ENCODE peak calls at places on chromosomes 5 and 9, in ten cellular contexts. One of them, this sample, is unnamed. For H3K4me1, the result is how much of the 10 kb centered on the place peaks cover.

GRCh38 chr5:150291388-150292385 is 2.1 kb upstream of the CAMK2A start:
- DNase-seq in transverse colon: no peak
- DNase-seq in A549: no peak
- DNase-seq in sigmoid colon: peak
- DNase-seq in ovary: no peak
- DNase-seq in stomach: no peak
- DNase-seq in HepG2: no peak
- DNase-seq in GM12878: no peak
- DNase-seq in K562: no peak
- DNase-seq in esophagus muscularis mucosa: no peak
- DNase-seq in this sample: no peak

GRCh38 chr9:106106396-106106795 is 412.1 kb downstream of the TMEM38B start:
- DNase-seq in A549: no peak
- DNase-seq in ovary: no peak
- DNase-seq in transverse colon: no peak
- DNase-seq in esophagus muscularis mucosa: no peak
- DNase-seq in stomach: no peak
- DNase-seq in sigmoid colon: no peak
- DNase-seq in HepG2: no peak
- DNase-seq in K562: no peak
- DNase-seq in GM12878: no peak
- DNase-seq in this sample: no peak

GRCh38 chr9:89719202-89719601 is 114.4 kb downstream of the GADD45G start:
- DNase-seq in sigmoid colon: no peak
- DNase-seq in K562: no peak
- DNase-seq in GM12878: no peak
- DNase-seq in ovary: no peak
- DNase-seq in A549: no peak
- DNase-seq in esophagus muscularis mucosa: no peak
- DNase-seq in stomach: no peak
- DNase-seq in transverse colon: no peak
- DNase-seq in HepG2: no peak
- DNase-seq in this sample: no peak

GRCh38 chr5:50740832-50741231 is 74.4 kb downstream of the PARP8 start:
- DNase-seq in GM12878: no peak
- DNase-seq in A549: no peak
- DNase-seq in transverse colon: no peak
- DNase-seq in K562: no peak
- DNase-seq in esophagus muscularis mucosa: no peak
- DNase-seq in sigmoid colon: no peak
- DNase-seq in HepG2: no peak
- DNase-seq in ovary: no peak
- DNase-seq in stomach: no peak
- DNase-seq in this sample: no peak

GRCh38 chr5:174751154-174751990 is 27.0 kb downstream of the MSX2 start:
- DNase-seq in sigmoid colon: no peak
- DNase-seq in stomach: no peak
- DNase-seq in A549: no peak
- DNase-seq in HepG2: no peak
- DNase-seq in GM12878: no peak
- DNase-seq in K562: no peak
- DNase-seq in esophagus muscularis mucosa: no peak
- DNase-seq in ovary: no peak
- DNase-seq in transverse colon: no peak
- DNase-seq in this sample: no peak

GRCh38 chr9:126796758-126797157 is 8.1 kb upstream of the ZBTB43 start:
- DNase-seq in transverse colon: no peak
- DNase-seq in HepG2: peak
- DNase-seq in sigmoid colon: peak
- DNase-seq in K562: no peak
- DNase-seq in A549: no peak
- DNase-seq in GM12878: no peak
- DNase-seq in stomach: no peak
- DNase-seq in esophagus muscularis mucosa: no peak
- DNase-seq in ovary: no peak
- DNase-seq in this sample: no peak

GRCh38 chr5:1368756-1369155 is 23.9 kb upstream of the CLPTM1L start:
- DNase-seq in HepG2: no peak
- DNase-seq in GM12878: no peak
- DNase-seq in K562: no peak
- DNase-seq in transverse colon: no peak
- DNase-seq in sigmoid colon: no peak
- DNase-seq in esophagus muscularis mucosa: no peak
- DNase-seq in A549: no peak
- DNase-seq in stomach: no peak
- DNase-seq in ovary: no peak
- DNase-seq in this sample: no peak

GRCh38 chr9:27505744-27506161 is 18.3 kb upstream of the IFNK start:
- DNase-seq in sigmoid colon: no peak
- DNase-seq in transverse colon: no peak
- DNase-seq in stomach: no peak
- DNase-seq in ovary: no peak
- DNase-seq in HepG2: no peak
- DNase-seq in A549: no peak
- DNase-seq in GM12878: no peak
- DNase-seq in K562: no peak
- DNase-seq in esophagus muscularis mucosa: no peak
- DNase-seq in this sample: no peak

GRCh38 chr9:127828262-127829031 is 25.8 kb downstream of the FPGS start:
- DNase-seq in transverse colon: peak
- DNase-seq in A549: peak
- DNase-seq in stomach: peak
- DNase-seq in K562: peak
- DNase-seq in GM12878: no peak
- DNase-seq in esophagus muscularis mucosa: peak
- DNase-seq in ovary: peak
- DNase-seq in HepG2: peak
- DNase-seq in sigmoid colon: peak
- DNase-seq in this sample: peak

GRCh38 chr9:131395027-131395744 is 1.3 kb downstream of the PRRC2B start:
- DNase-seq in sigmoid colon: no peak
- DNase-seq in HepG2: no peak
- DNase-seq in esophagus muscularis mucosa: no peak
- DNase-seq in K562: peak
- DNase-seq in GM12878: peak
- DNase-seq in ovary: peak
- DNase-seq in A549: no peak
- DNase-seq in transverse colon: peak
- DNase-seq in stomach: peak
- DNase-seq in this sample: no peak

GRCh38 chr9:131395745-131396479 is 2.0 kb downstream of the PRRC2B start:
- DNase-seq in stomach: no peak
- DNase-seq in A549: no peak
- DNase-seq in ovary: no peak
- DNase-seq in sigmoid colon: no peak
- DNase-seq in GM12878: no peak
- DNase-seq in HepG2: no peak
- DNase-seq in transverse colon: no peak
- DNase-seq in esophagus muscularis mucosa: no peak
- DNase-seq in K562: peak
- DNase-seq in this sample: no peak

GRCh38 chr9:131396626-131397025 is 2.7 kb downstream of the PRRC2B start:
- DNase-seq in ovary: no peak
- DNase-seq in stomach: no peak
- DNase-seq in esophagus muscularis mucosa: no peak
- DNase-seq in A549: no peak
- DNase-seq in GM12878: no peak
- DNase-seq in sigmoid colon: no peak
- DNase-seq in HepG2: no peak
- DNase-seq in transverse colon: no peak
- DNase-seq in K562: peak
- DNase-seq in this sample: no peak

GRCh38 chr9:131398204-131398603 is 4.3 kb downstream of the PRRC2B start:
- DNase-seq in sigmoid colon: no peak
- DNase-seq in GM12878: peak
- DNase-seq in HepG2: no peak
- DNase-seq in ovary: no peak
- DNase-seq in K562: peak
- DNase-seq in esophagus muscularis mucosa: no peak
- DNase-seq in stomach: peak
- DNase-seq in transverse colon: peak
- DNase-seq in A549: no peak
- DNase-seq in this sample: no peak

DNA sequence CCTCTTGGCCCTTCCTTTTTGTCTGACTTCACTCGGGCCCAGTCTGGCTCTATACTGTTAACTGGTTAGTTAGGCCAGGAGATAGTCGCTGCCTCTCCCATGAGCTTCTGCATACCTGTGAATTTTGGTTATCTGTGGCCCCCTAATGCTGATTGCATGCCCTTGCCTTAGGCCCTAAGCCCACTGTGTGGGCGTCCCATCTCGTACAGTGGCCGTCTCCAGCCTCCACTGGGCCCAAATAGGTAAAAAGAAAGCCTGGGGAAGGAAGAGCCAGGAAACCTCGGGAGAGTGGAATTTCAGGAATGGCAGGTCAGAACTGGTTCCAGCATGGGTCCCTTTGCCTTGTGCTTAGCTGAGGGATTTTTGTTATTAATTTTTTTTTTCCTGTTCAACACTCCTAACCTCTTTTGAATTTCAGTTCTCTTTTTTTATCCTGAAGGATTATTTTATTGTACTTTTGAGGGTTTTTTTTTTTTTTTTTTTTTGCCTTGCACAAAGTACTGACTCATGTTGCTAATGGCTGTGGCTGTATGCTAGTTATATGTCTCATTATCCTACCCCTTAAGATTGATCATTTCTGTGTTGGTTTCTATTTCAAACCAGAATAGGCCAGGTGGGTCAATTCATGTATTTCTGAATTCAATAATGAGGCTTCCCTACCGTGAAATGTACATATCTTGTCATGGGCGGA is 3.4 kb downstream of the PRRC2B start:
- DNase-seq in sigmoid colon: no peak
- DNase-seq in stomach: peak
- DNase-seq in ovary: no peak
- DNase-seq in esophagus muscularis mucosa: no peak
- DNase-seq in HepG2: no peak
- DNase-seq in K562: peak
- DNase-seq in A549: no peak
- DNase-seq in transverse colon: no peak
- DNase-seq in GM12878: no peak
- DNase-seq in this sample: no peak
- H3K4me1 ChIP-seq in sigmoid colon: half or more
- H3K4me1 ChIP-seq in stomach: half or more
- H3K4me1 ChIP-seq in ovary: under half
- H3K4me1 ChIP-seq in esophagus muscularis mucosa: half or more
- H3K4me1 ChIP-seq in HepG2: half or more
- H3K4me1 ChIP-seq in K562: under half
- H3K4me1 ChIP-seq in A549: half or more
- H3K4me1 ChIP-seq in transverse colon: half or more
- H3K4me1 ChIP-seq in GM12878: under half
- H3K4me1 ChIP-seq in this sample: half or more

DNA sequence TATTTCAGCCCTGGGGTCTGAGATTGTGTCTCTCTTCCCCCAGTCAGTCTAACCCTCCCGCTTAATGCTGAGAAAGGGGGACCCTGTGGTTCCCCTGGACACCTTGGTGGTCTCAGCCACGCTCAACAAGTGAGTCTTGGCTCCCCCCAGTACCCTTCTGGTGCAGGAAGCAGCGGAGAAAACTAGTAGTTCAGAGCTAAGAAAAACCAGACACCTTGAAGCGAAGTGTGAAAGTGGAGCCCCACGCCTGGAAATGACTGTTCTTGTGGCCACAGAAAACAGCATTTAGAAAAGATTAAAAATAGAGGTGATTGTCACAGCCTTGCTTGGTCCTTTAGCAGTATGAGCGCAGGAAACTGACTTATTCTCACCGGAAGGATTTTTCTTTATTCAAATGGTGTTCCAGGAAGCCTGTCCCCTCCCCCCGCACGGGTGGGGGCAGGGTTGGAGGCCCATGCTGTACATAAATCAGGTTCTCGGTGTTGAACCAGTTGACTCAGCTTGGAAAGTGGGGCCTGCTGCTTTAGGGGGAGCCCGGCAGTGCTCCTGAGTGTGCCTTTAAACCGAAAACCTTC is 8.1 kb downstream of the ARPC5L start:
- DNase-seq in esophagus muscularis mucosa: no peak
- DNase-seq in K562: no peak
- DNase-seq in A549: no peak
- DNase-seq in GM12878: peak
- DNase-seq in transverse colon: peak
- DNase-seq in HepG2: peak
- DNase-seq in stomach: peak
- DNase-seq in ovary: no peak
- DNase-seq in sigmoid colon: no peak
- DNase-seq in this sample: no peak
- TF ChIP-seq POLR2A in esophagus muscularis mucosa: no peak
- TF ChIP-seq POLR2A in K562: peak
- TF ChIP-seq POLR2A in A549: no peak
- TF ChIP-seq POLR2A in GM12878: peak
- TF ChIP-seq POLR2A in transverse colon: no peak
- TF ChIP-seq POLR2A in HepG2: no peak
- TF ChIP-seq POLR2A in stomach: no peak
- TF ChIP-seq POLR2A in ovary: no peak
- TF ChIP-seq POLR2A in sigmoid colon: no peak
- TF ChIP-seq POLR2A in this sample: no peak

DNA sequence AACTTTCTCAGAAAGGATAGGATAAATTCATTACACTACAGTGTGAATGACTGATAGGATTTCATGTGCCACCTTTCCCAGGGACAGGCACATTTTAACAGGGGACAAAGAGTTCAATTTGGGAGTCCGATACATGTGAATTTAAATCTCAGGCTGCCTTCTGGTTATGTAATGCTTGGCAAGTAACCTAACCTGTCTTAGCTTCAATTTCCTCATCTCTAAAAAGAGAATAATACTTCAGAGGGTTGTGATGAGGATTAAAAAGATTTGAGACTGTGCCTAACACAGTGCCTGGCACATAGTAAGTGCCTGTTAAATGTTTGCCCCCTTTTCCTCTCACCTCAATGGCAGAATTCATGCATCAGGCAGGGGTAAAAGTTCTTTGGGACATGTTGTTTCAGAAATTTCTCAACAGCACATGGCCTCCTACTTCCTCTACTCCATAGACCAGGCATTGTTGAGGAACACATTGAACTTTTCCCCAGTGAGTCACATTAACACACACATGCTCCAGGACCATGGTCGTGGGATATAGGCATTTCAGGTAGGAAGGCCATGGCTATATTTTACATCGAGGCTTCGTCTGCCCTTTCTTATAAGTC is 94.6 kb upstream of the EGFLAM start:
- DNase-seq in transverse colon: no peak
- DNase-seq in A549: no peak
- DNase-seq in HepG2: peak
- DNase-seq in K562: no peak
- DNase-seq in stomach: no peak
- DNase-seq in sigmoid colon: no peak
- DNase-seq in GM12878: no peak
- DNase-seq in ovary: no peak
- DNase-seq in esophagus muscularis mucosa: no peak
- DNase-seq in this sample: no peak
- TF ChIP-seq EP300 in transverse colon: no peak
- TF ChIP-seq EP300 in A549: no peak
- TF ChIP-seq EP300 in HepG2: peak
- TF ChIP-seq EP300 in K562: no peak
- TF ChIP-seq EP300 in stomach: no peak
- TF ChIP-seq EP300 in sigmoid colon: no peak
- TF ChIP-seq EP300 in GM12878: no peak
- TF ChIP-seq EP300 in ovary: no peak
- TF ChIP-seq EP300 in esophagus muscularis mucosa: no peak
- TF ChIP-seq EP300 in this sample: no peak

GRCh38 chr9:103372828-103373227 is 377.7 kb downstream of the CYLC2 start:
- DNase-seq in ovary: no peak
- DNase-seq in HepG2: no peak
- DNase-seq in transverse colon: no peak
- DNase-seq in esophagus muscularis mucosa: no peak
- DNase-seq in sigmoid colon: no peak
- DNase-seq in GM12878: no peak
- DNase-seq in K562: no peak
- DNase-seq in stomach: no peak
- DNase-seq in A549: no peak
- DNase-seq in this sample: no peak

GRCh38 chr9:103377667-103378066 is 382.5 kb downstream of the CYLC2 start:
- DNase-seq in GM12878: no peak
- DNase-seq in sigmoid colon: no peak
- DNase-seq in HepG2: no peak
- DNase-seq in stomach: no peak
- DNase-seq in transverse colon: no peak
- DNase-seq in A549: no peak
- DNase-seq in esophagus muscularis mucosa: no peak
- DNase-seq in K562: no peak
- DNase-seq in ovary: no peak
- DNase-seq in this sample: no peak
- H3K4me1 ChIP-seq in GM12878: under half
- H3K4me1 ChIP-seq in sigmoid colon: under half
- H3K4me1 ChIP-seq in HepG2: under half
- H3K4me1 ChIP-seq in stomach: under half
- H3K4me1 ChIP-seq in transverse colon: under half
- H3K4me1 ChIP-seq in A549: under half
- H3K4me1 ChIP-seq in esophagus muscularis mucosa: under half
- H3K4me1 ChIP-seq in K562: under half
- H3K4me1 ChIP-seq in ovary: under half
- H3K4me1 ChIP-seq in this sample: under half